ENCODE peak calls at places on chromosomes 4 and X, in four cellular contexts. One of them, this sample, is unnamed.

GRCh38 chr4:124941267-124941666 is 228.7 kb upstream of the ANKRD50 start:
- DNase-seq in substantia nigra: no peak
- DNase-seq in HFFc6: no peak
- DNase-seq in cardiac muscle cell: no peak
- DNase-seq in this sample: no peak

GRCh38 chr4:21469438-21470032 is 479.0 kb downstream of the KCNIP4 start:
- DNase-seq in substantia nigra: no peak
- DNase-seq in HFFc6: peak
- DNase-seq in cardiac muscle cell: peak
- DNase-seq in this sample: no peak

GRCh38 chrX:2397648-2398340 is 103.0 kb downstream of the DHRSX start:
- DNase-seq in cardiac muscle cell: no peak
- DNase-seq in HFFc6: peak
- DNase-seq in substantia nigra: no peak
- DNase-seq in this sample: no peak

GRCh38 chr4:162582180-162582579 is 418.4 kb upstream of the FSTL5 start:
- DNase-seq in substantia nigra: no peak
- DNase-seq in cardiac muscle cell: no peak
- DNase-seq in HFFc6: no peak
- DNase-seq in this sample: no peak

GRCh38 chr4:155618183-155618838 is 48.3 kb upstream of the GUCY1A1 start:
- DNase-seq in HFFc6: no peak
- DNase-seq in cardiac muscle cell: no peak
- DNase-seq in substantia nigra: no peak
- DNase-seq in this sample: no peak

GRCh38 chrX:41481264-41482109 is 34.3 kb downstream of the NYX start:
- DNase-seq in cardiac muscle cell: no peak
- DNase-seq in HFFc6: no peak
- DNase-seq in substantia nigra: no peak
- DNase-seq in this sample: no peak

GRCh38 chrX:139200793-139201192 is 329.7 kb upstream of the F9 start:
- DNase-seq in HFFc6: no peak
- DNase-seq in cardiac muscle cell: no peak
- DNase-seq in substantia nigra: no peak
- DNase-seq in this sample: no peak

GRCh38 chr4:148166132-148166531 is 276.1 kb downstream of the NR3C2 start:
- DNase-seq in substantia nigra: no peak
- DNase-seq in cardiac muscle cell: no peak
- DNase-seq in HFFc6: no peak
- DNase-seq in this sample: no peak

GRCh38 chr4:178070155-178070554 is 627.9 kb upstream of the AGA start:
- DNase-seq in cardiac muscle cell: no peak
- DNase-seq in substantia nigra: no peak
- DNase-seq in HFFc6: no peak
- DNase-seq in this sample: no peak

GRCh38 chr4:184376136-184376838 is 98.1 kb downstream of the IRF2 start:
- DNase-seq in cardiac muscle cell: no peak
- DNase-seq in HFFc6: no peak
- DNase-seq in substantia nigra: no peak
- DNase-seq in this sample: no peak

GRCh38 chr4:47160095-47160494 is 128.7 kb downstream of the GABRB1 start:
- DNase-seq in cardiac muscle cell: no peak
- DNase-seq in HFFc6: no peak
- DNase-seq in substantia nigra: no peak
- DNase-seq in this sample: no peak

GRCh38 chrX:630007-630921 is at the start of gene SHOX:
- DNase-seq in HFFc6: peak
- DNase-seq in cardiac muscle cell: no peak
- DNase-seq in substantia nigra: no peak
- DNase-seq in this sample: no peak

GRCh38 chr4:105227054-105227453 is 80.4 kb downstream of the TET2 start:
- DNase-seq in cardiac muscle cell: no peak
- DNase-seq in substantia nigra: no peak
- DNase-seq in HFFc6: no peak
- DNase-seq in this sample: no peak

GRCh38 chr4:94419956-94420355 is 31.8 kb upstream of the PDLIM5 start:
- DNase-seq in substantia nigra: no peak
- DNase-seq in cardiac muscle cell: no peak
- DNase-seq in HFFc6: peak
- DNase-seq in this sample: no peak

GRCh38 chrX:24485976-24486680 is 21.0 kb downstream of the PDK3 start:
- DNase-seq in HFFc6: no peak
- DNase-seq in cardiac muscle cell: no peak
- DNase-seq in substantia nigra: no peak
- DNase-seq in this sample: no peak

GRCh38 chr4:155684892-155685550 is 18.4 kb downstream of the GUCY1A1 start:
- DNase-seq in cardiac muscle cell: no peak
- DNase-seq in HFFc6: no peak
- DNase-seq in substantia nigra: no peak
- DNase-seq in this sample: no peak

GRCh38 chr4:57154191-57154590 is 44.0 kb upstream of the IGFBP7 start:
- DNase-seq in substantia nigra: no peak
- DNase-seq in HFFc6: peak
- DNase-seq in cardiac muscle cell: no peak
- DNase-seq in this sample: no peak

GRCh38 chr4:7967501-7968261 is 28.0 kb upstream of the AFAP1 start:
- DNase-seq in cardiac muscle cell: no peak
- DNase-seq in substantia nigra: no peak
- DNase-seq in HFFc6: no peak
- DNase-seq in this sample: no peak

GRCh38 chr4:183326853-183327252 is 4.6 kb upstream of the CLDN24 start:
- DNase-seq in substantia nigra: no peak
- DNase-seq in HFFc6: peak
- DNase-seq in cardiac muscle cell: no peak
- DNase-seq in this sample: no peak

GRCh38 chr4:158824425-158825274 is 55.8 kb downstream of the FNIP2 start:
- DNase-seq in substantia nigra: no peak
- DNase-seq in cardiac muscle cell: peak
- DNase-seq in HFFc6: peak
- DNase-seq in this sample: no peak

GRCh38 chrX:121854614-121854911 is 807.2 kb downstream of the GLUD2 start:
- DNase-seq in cardiac muscle cell: no peak
- DNase-seq in substantia nigra: no peak
- DNase-seq in HFFc6: no peak
- DNase-seq in this sample: no peak

GRCh38 chr4:152806492-152807125 is 26.9 kb downstream of the ARFIP1 start:
- DNase-seq in substantia nigra: no peak
- DNase-seq in HFFc6: peak
- DNase-seq in cardiac muscle cell: no peak
- DNase-seq in this sample: no peak

This sample was measured in anterior cingulate cortex.